ENCODE peak calls at places on chromosomes 11 and 22, in nine cellular contexts. Y is cardiac fibroblast; P is CD8-positive, alpha-beta T cell; I is brain microvascular endothelial cell; B is fibroblast of pulmonary artery; U is foreskin fibroblast; G is adipocyte; F is epithelial cell of esophagus; E is CD8-positive, alpha-beta memory T cell. H is an unnamed sample.

GRCh38 chr11:73281201-73281741 is 9.1 kb downstream of the P2RY6 start:
- DNase-seq in Y (no peak), P (no peak), I (no peak), B (no peak), U (no peak), G (no peak), F (no peak), E (no peak), H (no peak)

GRCh38 chr22:32754413-32755041 is 47.0 kb upstream of the TIMP3 start:
- DNase-seq in Y (peak), P (no peak), I (peak), B (peak), U (peak), G (peak), F (peak), E (no peak), H (no peak)

GRCh38 chr11:16484434-16484833 is 128.1 kb upstream of the SOX6 start:
- DNase-seq in Y (no peak), P (no peak), I (no peak), B (no peak), U (no peak), G (no peak), F (no peak), E (no peak), H (no peak)

GRCh38 chr22:20748820-20749428 is 25.0 kb upstream of the SERPIND1 start:
- DNase-seq in Y (no peak), P (no peak), I (no peak), B (no peak), U (no peak), G (no peak), F (no peak), E (no peak), H (no peak)

GRCh38 chr22:43085658-43086606 is 3.3 kb downstream of the TTLL1 start:
- DNase-seq in Y (no peak), P (peak), I (no peak), B (no peak), U (no peak), G (no peak), F (no peak), E (peak), H (no peak)

GRCh38 chr11:45091563-45092392 is 54.7 kb upstream of the PRDM11 start:
- DNase-seq in Y (peak), P (no peak), I (no peak), B (peak), U (no peak), G (peak), F (no peak), E (no peak), H (no peak)

GRCh38 chr22:18947905-18948304 is 11.8 kb upstream of the PRODH start:
- DNase-seq in Y (no peak), P (no peak), I (no peak), B (no peak), U (no peak), G (no peak), F (no peak), E (no peak), H (no peak)

GRCh38 chr11:29432719-29433325 is 584.0 kb downstream of the KCNA4 start:
- DNase-seq in Y (peak), P (no peak), I (no peak), B (peak), U (no peak), G (peak), F (peak), E (no peak), H (no peak)

GRCh38 chr22:49095366-49095765 is 732.3 kb downstream of the BRD1 start:
- DNase-seq in Y (no peak), P (no peak), I (no peak), B (no peak), U (no peak), G (no peak), F (no peak), E (no peak), H (no peak)

GRCh38 chr11:61041755-61042518 is 60.4 kb upstream of the CD5 start:
- DNase-seq in Y (peak), P (peak), I (peak), B (peak), U (no peak), G (no peak), F (no peak), E (peak), H (peak)

GRCh38 chr11:79328402-79328801 is 112.4 kb downstream of the TENM4 start:
- DNase-seq in Y (no peak), P (no peak), I (no peak), B (no peak), U (no peak), G (no peak), F (no peak), E (no peak), H (no peak)

GRCh38 chr11:74319139-74319538 is 7.7 kb upstream of the P4HA3 start:
- DNase-seq in Y (peak), P (no peak), I (peak), B (peak), U (peak), G (peak), F (peak), E (no peak), H (no peak)

GRCh38 chr11:59283825-59284772 is 71.4 kb upstream of the MPEG1 start:
- DNase-seq in Y (peak), P (peak), I (peak), B (peak), U (peak), G (peak), F (peak), E (peak), H (peak)

GRCh38 chr11:128715691-128716153 is 21.9 kb downstream of the FLI1 start:
- DNase-seq in Y (peak), P (no peak), I (peak), B (peak), U (peak), G (peak), F (no peak), E (no peak), H (no peak)

GRCh38 chr11:1871531-1871930 is 18.6 kb downstream of the LSP1 start:
- DNase-seq in Y (no peak), P (no peak), I (no peak), B (no peak), U (no peak), G (no peak), F (no peak), E (no peak), H (no peak)
- H3K4me3 ChIP-seq in Y (no peak), P (peak), I (no peak), B (no peak), U (no peak), G (peak), F (no peak), E (no peak), H (no peak)

GRCh38 chr11:65415499-65416340 is 6.9 kb upstream of the NEAT1 start:
- DNase-seq in Y (no peak), P (no peak), I (no peak), B (no peak), U (no peak), G (no peak), F (no peak), E (no peak), H (no peak)
- H3K4me3 ChIP-seq in Y (no peak), P (peak), I (peak), B (peak), U (peak), G (peak), F (peak), E (peak), H (peak)

DNA sequence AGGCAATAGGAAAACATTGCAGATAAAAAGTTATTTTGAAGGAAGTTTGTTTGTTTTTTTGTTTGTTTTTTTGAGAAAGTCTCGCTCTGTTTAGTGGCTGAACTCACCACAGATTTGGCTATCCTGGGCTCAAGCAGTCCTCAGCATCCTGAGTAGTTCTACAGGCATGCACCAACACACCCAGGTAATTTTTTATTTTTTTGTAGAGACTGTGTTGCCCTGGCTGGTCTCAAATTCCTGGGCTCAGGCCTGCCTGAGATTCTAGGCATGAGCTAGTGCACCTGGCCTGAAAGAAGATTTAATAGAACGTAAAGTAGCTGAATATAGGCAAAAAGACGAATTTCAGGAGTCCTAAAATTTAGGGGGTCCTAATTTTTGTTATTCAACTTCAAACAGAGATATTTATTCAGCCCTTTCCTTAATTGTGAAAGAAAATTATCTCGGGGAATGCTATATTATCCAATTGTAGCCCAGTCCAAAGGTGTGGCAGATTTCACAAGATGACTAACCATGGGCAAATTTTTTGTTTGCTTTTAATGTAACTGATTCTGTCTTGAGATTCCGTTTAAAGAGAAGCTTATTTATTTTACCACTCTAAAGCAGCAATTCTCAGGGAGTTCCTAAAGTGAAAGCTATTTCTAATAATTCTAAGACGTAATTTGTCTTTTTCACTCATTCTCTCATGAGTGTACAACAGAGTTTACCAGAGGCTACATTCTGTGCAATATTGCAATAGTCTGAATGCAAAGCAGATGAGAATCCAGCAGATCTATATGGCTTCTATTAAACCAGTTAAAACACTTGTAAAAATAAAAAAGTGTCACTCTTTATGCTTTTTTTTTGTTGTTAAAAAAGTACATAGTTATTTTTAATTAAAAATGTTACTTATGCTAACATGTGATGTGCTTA is 879 bp downstream of the IL18 start:
- DNase-seq in Y (no peak), P (no peak), I (no peak), B (no peak), U (no peak), G (peak), F (peak), E (no peak), H (no peak)
- H3K4me3 ChIP-seq in Y (no peak), P (no peak), I (no peak), B (no peak), U (no peak), G (peak), F (peak), E (no peak), H (no peak)

GRCh38 chr11:65612691-65613090 is 1.3 kb downstream of the MAP3K11 start:
- DNase-seq in Y (no peak), P (no peak), I (no peak), B (no peak), U (no peak), G (no peak), F (no peak), E (no peak), H (no peak)
- H3K4me3 ChIP-seq in Y (peak), P (peak), I (peak), B (peak), U (peak), G (peak), F (peak), E (peak), H (peak)

GRCh38 chr11:134312223-134312622 is 19.6 kb upstream of the GLB1L2 start:
- DNase-seq in Y (no peak), P (no peak), I (no peak), B (no peak), U (no peak), G (no peak), F (no peak), E (no peak), H (no peak)
- H3K4me3 ChIP-seq in Y (no peak), P (no peak), I (no peak), B (no peak), U (no peak), G (no peak), F (no peak), E (no peak), H (no peak)

GRCh38 chr11:113992459-113993105 is 17.7 kb downstream of the HTR3A start:
- DNase-seq in Y (no peak), P (no peak), I (no peak), B (no peak), U (no peak), G (no peak), F (no peak), E (no peak), H (no peak)

GRCh38 chr11:113989381-113989780 is 14.5 kb downstream of the HTR3A start:
- DNase-seq in Y (no peak), P (no peak), I (no peak), B (no peak), U (no peak), G (no peak), F (no peak), E (no peak), H (no peak)

GRCh38 chr11:113991170-113991569 is 16.3 kb downstream of the HTR3A start:
- DNase-seq in Y (peak), P (no peak), I (peak), B (peak), U (peak), G (peak), F (peak), E (no peak), H (peak)

GRCh38 chr11:113991718-113992458 is 17.0 kb downstream of the HTR3A start:
- DNase-seq in Y (peak), P (no peak), I (no peak), B (peak), U (peak), G (no peak), F (no peak), E (no peak), H (no peak)

GRCh38 chr11:113989916-113990315 is 15.0 kb downstream of the HTR3A start:
- DNase-seq in Y (no peak), P (no peak), I (no peak), B (no peak), U (no peak), G (no peak), F (no peak), E (no peak), H (no peak)
- H3K4me3 ChIP-seq in Y (no peak), P (no peak), I (no peak), B (no peak), U (no peak), G (no peak), F (no peak), E (no peak), H (no peak)

GRCh38 chr11:34155759-34156062 is 50.3 kb downstream of the NAT10 start:
- DNase-seq in Y (no peak), P (no peak), I (no peak), B (no peak), U (no peak), G (no peak), F (no peak), E (no peak), H (no peak)
- H3K4me3 ChIP-seq in Y (no peak), P (no peak), I (no peak), B (no peak), U (no peak), G (no peak), F (no peak), E (no peak), H (no peak)

GRCh38 chr11:9072790-9073189 is 18.6 kb downstream of the SCUBE2 start:
- DNase-seq in Y (no peak), P (no peak), I (no peak), B (no peak), U (no peak), G (no peak), F (no peak), E (no peak), H (no peak)

GRCh38 chr11:9069256-9069655 is 22.1 kb downstream of the SCUBE2 start:
- DNase-seq in Y (no peak), P (no peak), I (no peak), B (no peak), U (no peak), G (no peak), F (no peak), E (no peak), H (no peak)

GRCh38 chr11:9071694-9072093 is 19.7 kb downstream of the SCUBE2 start:
- DNase-seq in Y (no peak), P (no peak), I (no peak), B (no peak), U (no peak), G (no peak), F (no peak), E (no peak), H (no peak)

GRCh38 chr11:9070740-9071476 is 20.5 kb downstream of the SCUBE2 start:
- DNase-seq in Y (no peak), P (no peak), I (no peak), B (no peak), U (no peak), G (no peak), F (no peak), E (no peak), H (no peak)

DNA sequence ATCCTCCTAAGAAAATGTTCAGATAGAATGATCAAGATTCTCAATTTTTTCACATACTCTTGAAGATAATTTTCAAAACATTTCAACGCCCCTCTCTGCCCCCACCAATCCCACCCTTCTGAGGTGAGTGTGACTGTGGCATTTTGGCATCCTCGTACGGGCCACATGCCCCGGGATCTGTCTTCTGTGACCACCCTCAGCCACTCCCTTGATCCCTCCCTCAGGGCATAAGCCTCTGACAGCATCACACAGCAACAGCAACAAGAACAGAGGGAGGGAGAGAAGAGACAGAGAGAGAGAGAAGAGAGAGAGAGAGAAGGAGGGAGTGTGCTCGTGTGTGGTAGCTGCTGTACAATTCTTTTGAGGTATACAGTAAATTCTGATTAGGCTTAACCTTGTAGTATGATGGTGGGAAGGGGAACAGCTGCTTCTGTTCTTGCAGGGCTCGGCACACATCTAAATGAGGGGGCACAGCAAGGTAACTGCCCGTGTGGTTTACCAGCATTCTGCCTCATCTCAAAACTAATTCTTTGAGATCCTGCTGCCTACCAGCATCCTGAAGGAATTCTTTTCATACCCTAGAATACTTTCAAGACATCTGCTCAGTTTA is 21.4 kb downstream of the SCUBE2 start:
- DNase-seq in Y (no peak), P (no peak), I (no peak), B (no peak), U (no peak), G (no peak), F (no peak), E (no peak), H (no peak)
- H3K4me3 ChIP-seq in Y (no peak), P (no peak), I (no peak), B (no peak), U (no peak), G (no peak), F (no peak), E (no peak), H (no peak)

GRCh38 chr11:83649468-83649915 is 363.3 kb upstream of the CCDC90B start:
- DNase-seq in Y (no peak), P (no peak), I (no peak), B (no peak), U (no peak), G (no peak), F (no peak), E (no peak), H (no peak)

GRCh38 chr11:83643115-83643514 is 356.9 kb upstream of the CCDC90B start:
- DNase-seq in Y (no peak), P (no peak), I (no peak), B (no peak), U (no peak), G (no peak), F (no peak), E (no peak), H (no peak)

GRCh38 chr11:83645561-83645960 is 359.4 kb upstream of the CCDC90B start:
- DNase-seq in Y (no peak), P (no peak), I (no peak), B (no peak), U (no peak), G (no peak), F (no peak), E (no peak), H (no peak)

GRCh38 chr11:83648610-83649467 is 362.7 kb upstream of the CCDC90B start:
- DNase-seq in Y (no peak), P (no peak), I (no peak), B (no peak), U (no peak), G (no peak), F (peak), E (no peak), H (no peak)
- H3K4me3 ChIP-seq in Y (no peak), P (no peak), I (no peak), B (no peak), U (no peak), G (no peak), F (no peak), E (no peak), H (no peak)